ENCODE peak calls at places on chromosomes 1 and 21, in four cellular contexts. One of them, this sample, is unnamed. For H3K4me1 and H3K9me3, the result is how much of the 10 kb centered on the place peaks cover.

GRCh38 chr1:156645666-156646065 is 3.7 kb downstream of the BCAN start:
- DNase-seq in A549: no peak
- DNase-seq in uterus: no peak
- DNase-seq in K562: no peak
- DNase-seq in this sample: no peak

GRCh38 chr1:205108464-205108863 is 13.3 kb downstream of the RBBP5 start:
- DNase-seq in A549: no peak
- DNase-seq in uterus: no peak
- DNase-seq in K562: no peak
- DNase-seq in this sample: no peak

GRCh38 chr1:8419172-8419571 is 101.3 kb downstream of the SLC45A1 start:
- DNase-seq in A549: no peak
- DNase-seq in uterus: no peak
- DNase-seq in K562: no peak
- DNase-seq in this sample: no peak

GRCh38 chr1:5678759-5679158 is 313.5 kb downstream of the NPHP4 start:
- DNase-seq in A549: no peak
- DNase-seq in uterus: no peak
- DNase-seq in K562: no peak
- DNase-seq in this sample: no peak

GRCh38 chr21:41374867-41375533 is 13.2 kb downstream of the MX2 start:
- DNase-seq in A549: no peak
- DNase-seq in uterus: no peak
- DNase-seq in K562: no peak
- DNase-seq in this sample: no peak

GRCh38 chr21:36888466-36888865 is 78.0 kb downstream of the HLCS start:
- DNase-seq in A549: no peak
- DNase-seq in uterus: no peak
- DNase-seq in K562: no peak
- DNase-seq in this sample: no peak

GRCh38 chr21:35428041-35428400 is 378.9 kb upstream of the RUNX1 start:
- DNase-seq in A549: no peak
- DNase-seq in uterus: no peak
- DNase-seq in K562: no peak
- DNase-seq in this sample: no peak

GRCh38 chr1:198449281-198449680 is 91.2 kb downstream of the ATP6V1G3 start:
- DNase-seq in A549: no peak
- DNase-seq in uterus: no peak
- DNase-seq in K562: no peak
- DNase-seq in this sample: no peak

GRCh38 chr1:197327776-197328364 is 59.8 kb downstream of the CRB1 start:
- DNase-seq in A549: peak
- DNase-seq in uterus: no peak
- DNase-seq in K562: no peak
- DNase-seq in this sample: no peak

GRCh38 chr1:183597656-183598055 is 7.4 kb upstream of the NCF2 start:
- DNase-seq in A549: no peak
- DNase-seq in uterus: no peak
- DNase-seq in K562: no peak
- DNase-seq in this sample: no peak

GRCh38 chr1:186188004-186188539 is 187.0 kb downstream of the TPR start:
- DNase-seq in A549: peak
- DNase-seq in uterus: no peak
- DNase-seq in K562: no peak
- DNase-seq in this sample: no peak

GRCh38 chr1:184988506-184988905 is 14.2 kb upstream of the NIBAN1 start:
- DNase-seq in A549: no peak
- DNase-seq in uterus: no peak
- DNase-seq in K562: no peak
- DNase-seq in this sample: no peak

GRCh38 chr21:17506936-17507335 is 5.9 kb upstream of the CXADR start:
- DNase-seq in A549: no peak
- DNase-seq in uterus: no peak
- DNase-seq in K562: no peak
- DNase-seq in this sample: no peak

GRCh38 chr21:35932232-35932911 is 128.0 kb downstream of the SETD4 start:
- DNase-seq in A549: peak
- DNase-seq in uterus: peak
- DNase-seq in K562: no peak
- DNase-seq in this sample: no peak

GRCh38 chr1:91650764-91651163 is 150.1 kb downstream of the CDC7 start:
- DNase-seq in A549: peak
- DNase-seq in uterus: peak
- DNase-seq in K562: no peak
- DNase-seq in this sample: peak

GRCh38 chr1:3695326-3696217 is 43.3 kb downstream of the TP73 start:
- DNase-seq in A549: peak
- DNase-seq in uterus: no peak
- DNase-seq in K562: peak
- DNase-seq in this sample: peak
- TF ChIP-seq POLR2A in A549: no peak
- TF ChIP-seq POLR2A in uterus: no peak
- TF ChIP-seq POLR2A in K562: no peak
- TF ChIP-seq POLR2A in this sample: no peak

DNA sequence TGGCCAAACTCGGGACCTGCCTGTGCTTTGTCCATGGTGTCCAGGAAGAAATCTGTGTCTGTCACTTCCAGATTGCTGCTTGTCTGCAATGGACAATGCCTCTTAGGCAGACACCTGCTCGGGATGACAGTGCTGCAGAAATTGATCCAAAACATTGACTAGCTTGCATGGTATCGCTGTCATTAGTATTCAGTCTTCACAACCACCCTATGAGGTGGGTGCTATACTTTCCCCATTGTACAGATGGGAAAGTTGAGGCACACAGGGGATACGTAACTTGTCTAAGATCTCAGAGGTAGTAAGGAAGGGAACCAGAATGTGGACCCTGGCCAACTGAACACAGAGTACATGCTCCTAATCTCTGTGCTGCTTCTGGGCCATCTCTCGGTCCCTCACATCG is 138.7 kb downstream of the DHRS3 start:
- DNase-seq in A549: no peak
- DNase-seq in uterus: no peak
- DNase-seq in K562: no peak
- DNase-seq in this sample: no peak
- H3K4me1 ChIP-seq in A549: half or more
- H3K4me1 ChIP-seq in uterus: under half
- H3K4me1 ChIP-seq in K562: half or more
- H3K4me1 ChIP-seq in this sample: half or more

GRCh38 chr1:117852846-117853555 is 76.4 kb downstream of the GDAP2 start:
- DNase-seq in A549: no peak
- DNase-seq in uterus: no peak
- DNase-seq in K562: no peak
- DNase-seq in this sample: no peak
- H3K9me3 ChIP-seq in A549: under half
- H3K9me3 ChIP-seq in uterus: under half
- H3K9me3 ChIP-seq in K562: under half
- H3K9me3 ChIP-seq in this sample: under half

DNA sequence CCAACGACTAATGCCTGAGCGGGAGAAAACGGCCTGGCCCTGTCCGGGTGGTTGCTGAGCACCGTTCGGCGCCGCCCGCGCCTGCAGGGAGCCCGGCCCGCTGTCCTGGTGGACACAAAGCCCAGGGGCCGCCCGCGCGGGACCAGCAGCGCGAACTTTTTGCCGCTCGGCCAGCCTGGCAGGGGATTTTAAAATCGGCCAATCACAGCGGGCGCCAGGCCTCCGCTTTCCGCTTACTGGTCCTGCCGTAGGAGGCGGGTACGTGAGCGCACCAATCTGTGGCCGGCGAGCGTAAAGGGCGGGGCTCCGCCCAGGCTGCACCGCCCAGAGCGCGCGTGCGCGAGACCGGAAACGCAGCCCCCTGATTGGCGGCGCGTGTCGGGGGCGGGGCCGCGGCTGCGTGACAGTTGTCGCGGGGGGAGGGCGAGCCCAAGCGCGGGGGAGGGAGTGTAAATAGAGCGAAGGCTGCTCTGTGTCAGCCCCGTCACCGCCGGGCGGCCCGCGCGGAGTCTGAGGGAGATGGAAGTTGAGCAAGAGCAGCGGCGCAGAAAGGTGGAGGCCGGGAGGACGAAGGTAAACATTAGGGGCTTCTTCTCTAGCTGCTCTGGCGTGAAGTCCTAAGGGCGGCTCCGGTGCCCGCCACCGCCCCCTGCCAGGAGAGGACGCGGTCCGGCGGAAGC is at the start of the genes C21orf58 and PCNT:
- DNase-seq in A549: peak
- DNase-seq in uterus: peak
- DNase-seq in K562: peak
- DNase-seq in this sample: peak
- TF ChIP-seq POLR2A in A549: peak
- TF ChIP-seq POLR2A in uterus: no peak
- TF ChIP-seq POLR2A in K562: peak
- TF ChIP-seq POLR2A in this sample: no peak

GRCh38 chr1:84583648-84584047 is 9.4 kb upstream of the CTBS start:
- DNase-seq in A549: no peak
- DNase-seq in uterus: no peak
- DNase-seq in K562: no peak
- DNase-seq in this sample: no peak
- H3K4me1 ChIP-seq in A549: under half
- H3K4me1 ChIP-seq in uterus: under half
- H3K4me1 ChIP-seq in K562: under half
- H3K4me1 ChIP-seq in this sample: under half

DNA sequence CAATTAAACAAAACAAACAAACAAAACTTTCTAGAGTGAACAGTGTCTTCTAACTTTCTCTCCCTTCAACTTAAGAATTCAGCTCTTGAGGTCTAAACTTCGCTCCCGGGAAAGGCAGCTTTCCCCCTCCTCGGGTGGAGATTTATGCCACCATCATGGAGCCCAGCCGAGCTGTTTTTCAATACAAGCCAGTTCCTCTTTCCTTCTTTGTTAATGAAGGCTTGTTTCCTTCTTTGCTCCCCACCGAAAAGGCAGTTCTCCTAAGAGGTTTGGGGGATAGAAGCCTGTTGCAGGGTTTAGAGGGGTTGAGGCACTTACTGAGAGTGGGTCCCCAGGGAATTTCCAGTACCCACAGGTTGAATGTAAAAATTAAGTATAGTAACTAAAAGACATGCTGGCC is 26.5 kb downstream of the OLIG1 start:
- DNase-seq in A549: no peak
- DNase-seq in uterus: no peak
- DNase-seq in K562: no peak
- DNase-seq in this sample: no peak
- H3K9me3 ChIP-seq in A549: under half
- H3K9me3 ChIP-seq in uterus: under half
- H3K9me3 ChIP-seq in K562: under half
- H3K9me3 ChIP-seq in this sample: under half

GRCh38 chr1:56908619-56909340 is 54.2 kb downstream of the C8A start:
- DNase-seq in A549: no peak
- DNase-seq in uterus: no peak
- DNase-seq in K562: no peak
- DNase-seq in this sample: no peak
- TF ChIP-seq POLR2A in A549: no peak
- TF ChIP-seq POLR2A in uterus: no peak
- TF ChIP-seq POLR2A in K562: no peak
- TF ChIP-seq POLR2A in this sample: no peak

GRCh38 chr1:43539726-43540434 is 9.2 kb downstream of the PTPRF start:
- DNase-seq in A549: no peak
- DNase-seq in uterus: no peak
- DNase-seq in K562: no peak
- DNase-seq in this sample: no peak

GRCh38 chr1:43540653-43541071 is 10.0 kb downstream of the PTPRF start:
- DNase-seq in A549: no peak
- DNase-seq in uterus: peak
- DNase-seq in K562: no peak
- DNase-seq in this sample: peak

GRCh38 chr1:43542515-43543458 is 12.1 kb downstream of the PTPRF start:
- DNase-seq in A549: no peak
- DNase-seq in uterus: no peak
- DNase-seq in K562: peak
- DNase-seq in this sample: no peak

GRCh38 chr1:43541721-43542401 is 11.2 kb downstream of the PTPRF start:
- DNase-seq in A549: no peak
- DNase-seq in uterus: peak
- DNase-seq in K562: no peak
- DNase-seq in this sample: peak

DNA sequence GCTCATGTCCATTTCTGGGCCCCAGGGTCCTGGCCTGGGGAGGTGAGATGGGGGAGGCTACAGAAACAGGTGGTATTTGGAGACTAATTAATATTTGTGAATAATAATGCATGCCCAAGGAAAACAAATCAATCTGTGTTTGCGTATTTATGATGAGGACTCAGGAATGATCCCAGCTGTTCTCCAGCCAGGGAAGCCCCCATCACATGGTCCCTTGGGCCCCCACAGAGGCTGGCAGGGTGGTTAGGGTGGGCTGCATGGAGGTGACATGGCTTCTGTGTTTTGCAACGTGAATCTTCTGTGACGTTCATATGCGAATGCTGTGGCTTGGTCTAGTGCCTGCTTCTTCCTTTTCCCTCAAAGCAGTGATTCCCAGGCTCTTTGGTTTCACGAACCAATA is 10.5 kb downstream of the PTPRF start:
- DNase-seq in A549: no peak
- DNase-seq in uterus: no peak
- DNase-seq in K562: no peak
- DNase-seq in this sample: no peak
- H3K4me1 ChIP-seq in A549: under half
- H3K4me1 ChIP-seq in uterus: under half
- H3K4me1 ChIP-seq in K562: under half
- H3K4me1 ChIP-seq in this sample: half or more